ENCODE peak calls at places on chromosomes 4 and X, in eight cellular contexts. B is HT-29; L is activated CD8-positive, alpha-beta T cell treated with anti-CD3 and anti-CD28 coated beads for 36 hours; U is non-pigmented ciliary epithelial cell; H is NCI-H1092 treated with DMSO at 0.1 percent for 48 hours; Y is Caco-2; E is stromal cell of bone marrow; G is Ammon's horn. R is an unnamed sample.

GRCh38 chr4:37758226-37758625 is 68.3 kb upstream of the PGM2 start:
- DNase-seq in H (no peak), G (peak; percentile 46), B (no peak), Y (no peak), U (peak; percentile 43), E (peak; percentile 62), L (no peak), R (no peak)

GRCh38 chr4:89469930-89470375 is 162.4 kb upstream of the GPRIN3 start:
- DNase-seq in U (peak; percentile 88), H (no peak), G (peak; percentile 56), B (peak; percentile 34), L (peak; percentile 52), Y (no peak), E (peak; percentile 82), R (peak; percentile 77)

GRCh38 chr4:80913381-80913780 is 117.1 kb upstream of the BMP3 start:
- DNase-seq in U (no peak), G (no peak), H (no peak), E (no peak), Y (no peak), L (peak; percentile 19), B (no peak), R (peak; percentile 18)

GRCh38 chrX:110646386-110646785 is 149.2 kb downstream of the CHRDL1 start:
- DNase-seq in E (no peak), H (no peak), U (no peak), G (no peak), B (no peak), L (no peak), Y (no peak), R (no peak)

GRCh38 chr4:1630266-1630665 is 53.8 kb downstream of the FAM53A start:
- DNase-seq in H (no peak), Y (no peak), B (no peak), L (no peak), G (no peak), U (no peak), E (no peak), R (no peak)

GRCh38 chr4:53885668-53886067 is 178.7 kb downstream of the CHIC2 start:
- DNase-seq in G (no peak), Y (no peak), B (no peak), U (no peak), E (peak; percentile 13), L (no peak), H (no peak), R (no peak)

GRCh38 chr4:157013656-157014055 is 42.1 kb upstream of the PDGFC start:
- DNase-seq in B (no peak), E (no peak), Y (no peak), U (no peak), G (no peak), H (no peak), L (no peak), R (no peak)

GRCh38 chr4:39873823-39874222 is 103.9 kb downstream of the PDS5A start:
- DNase-seq in E (no peak), Y (no peak), U (no peak), L (no peak), G (no peak), B (no peak), H (no peak), R (peak; percentile 30)

GRCh38 chr4:7625073-7625472 is 190.3 kb upstream of the PSAPL1 start:
- DNase-seq in G (peak; percentile 63), Y (no peak), L (no peak), U (no peak), H (peak; percentile 45), B (no peak), E (peak; percentile 58), R (no peak)

GRCh38 chr4:82975792-82976191 is 34.8 kb downstream of the LIN54 start:
- DNase-seq in H (no peak), G (no peak), E (no peak), U (no peak), Y (no peak), B (no peak), L (no peak), R (no peak)

GRCh38 chr4:111890412-111890811 is 254.8 kb upstream of the FAM241A start:
- DNase-seq in B (no peak), L (no peak), H (no peak), E (no peak), U (no peak), G (no peak), Y (no peak), R (no peak)

GRCh38 chr4:33467291-33467690 is 2747.1 kb downstream of the PCDH7 start:
- DNase-seq in B (no peak), U (no peak), H (no peak), L (no peak), Y (peak; percentile 1), G (no peak), E (no peak), R (no peak)

GRCh38 chrX:94576367-94577004 is 902.5 kb downstream of the FAM133A start:
- DNase-seq in U (no peak), L (no peak), H (no peak), G (no peak), B (peak; percentile 26), Y (no peak), E (no peak), R (peak; percentile 37)

GRCh38 chrX:145393702-145394235 is 146.5 kb downstream of the SPANXN1 start:
- DNase-seq in Y (no peak), E (no peak), H (no peak), L (no peak), G (no peak), B (no peak), U (no peak), R (peak; percentile 36)

GRCh38 chr4:76960014-76960413 is 10.5 kb downstream of the SEPTIN11 start:
- DNase-seq in B (peak; percentile 30), L (peak; percentile 21), E (no peak), U (no peak), G (no peak), H (no peak), Y (peak; percentile 13), R (no peak)

GRCh38 chr4:121034010-121034409 is 38.3 kb downstream of the NDNF start:
- DNase-seq in H (no peak), U (no peak), E (peak; percentile 49), B (no peak), G (no peak), Y (no peak), L (no peak), R (peak; percentile 46)

GRCh38 chr4:35500812-35501211 is 743.5 kb downstream of the ARAP2 start:
- DNase-seq in Y (no peak), G (no peak), E (no peak), U (no peak), L (no peak), B (no peak), H (no peak), R (peak; percentile 11)

GRCh38 chr4:41611881-41612871 is 74.2 kb downstream of the LIMCH1 start:
- DNase-seq in E (peak; percentile 32), U (no peak), L (no peak), H (no peak), B (peak; percentile 82), Y (peak; percentile 42), G (peak; percentile 96), R (no peak)

R was measured in OCI-M1.